ENCODE peak calls at places on chromosomes 13 and 19, in six cellular contexts. Z is stimulated activated CD4-positive, alpha-beta T cell treated with anti-CD3 and anti-CD28 coated beads, Interleukin-4, amount 100 ng/mL, for 24 hours; I is psoas muscle; N is BJ; M is anterior cingulate cortex; K is GM23248. Q is an unnamed sample.

GRCh38 chr13:43572601-43573360 is 214.0 kb downstream of the ENOX1 start:
- DNase-seq in K (peak), I (no peak), M (no peak), Z (no peak), N (peak), Q (peak)

GRCh38 chr19:37470216-37470615 is 1.1 kb downstream of the ZNF570 start:
- DNase-seq in I (no peak), M (no peak), K (peak), Z (no peak), N (no peak), Q (no peak)

GRCh38 chr13:64924401-64924800 is 2305.7 kb downstream of the PCDH9 start:
- DNase-seq in M (no peak), K (no peak), Z (no peak), I (no peak), N (no peak), Q (no peak)

GRCh38 chr19:33388231-33388816 is 14.8 kb downstream of the CEBPG start:
- DNase-seq in M (no peak), K (no peak), I (peak), N (no peak), Z (no peak), Q (no peak)

GRCh38 chr19:16202320-16203255 is 4.9 kb downstream of the AP1M1 start:
- DNase-seq in N (peak), K (peak), I (no peak), M (no peak), Z (no peak), Q (no peak)

GRCh38 chr19:16373989-16374388 is 49.4 kb downstream of the KLF2 start:
- DNase-seq in M (no peak), I (no peak), K (no peak), N (no peak), Z (no peak), Q (no peak)

GRCh38 chr19:38841787-38842438 is 7.9 kb downstream of the HNRNPL start:
- DNase-seq in K (no peak), N (no peak), Z (no peak), M (no peak), I (no peak), Q (no peak)

GRCh38 chr19:11264452-11265176 is 2.3 kb upstream of the DOCK6 start:
- DNase-seq in I (no peak), M (no peak), N (no peak), K (no peak), Z (no peak), Q (no peak)

GRCh38 chr13:76723551-76724232 is 162.5 kb downstream of the KCTD12 start:
- DNase-seq in K (peak), I (peak), N (peak), M (no peak), Z (no peak), Q (peak)

GRCh38 chr19:46372901-46373572 is 26.1 kb downstream of the PPP5C start:
- DNase-seq in M (no peak), N (no peak), Z (no peak), I (no peak), K (peak), Q (peak)

GRCh38 chr13:24727731-24728601 is 36.0 kb upstream of the RNF17 start:
- DNase-seq in N (peak), K (peak), M (peak), Z (peak), I (no peak), Q (peak)

GRCh38 chr19:50628146-50628545 is 11.5 kb downstream of the SYT3 start:
- DNase-seq in M (no peak), K (no peak), N (no peak), I (no peak), Z (no peak), Q (no peak)

GRCh38 chr13:34833562-34834182 is 108.4 kb upstream of the NBEA start:
- DNase-seq in Z (no peak), M (no peak), N (no peak), K (peak), I (no peak), Q (peak)

GRCh38 chr19:28608292-28608691 is 604.7 kb downstream of the UQCRFS1 start:
- DNase-seq in I (no peak), M (no peak), K (no peak), Z (no peak), N (no peak), Q (no peak)

GRCh38 chr19:310781-311496 is 19.7 kb upstream of the PLPP2 start:
- DNase-seq in N (no peak), K (no peak), Z (no peak), I (no peak), M (no peak), Q (no peak)

GRCh38 chr19:56725829-56726424 is 54.4 kb upstream of the ZNF835 start:
- DNase-seq in I (no peak), M (peak), N (no peak), Z (no peak), K (peak), Q (peak)

GRCh38 chr13:95931300-95932025 is 121.7 kb downstream of the UGGT2 start:
- DNase-seq in K (no peak), I (no peak), Z (no peak), M (no peak), N (no peak), Q (no peak)

GRCh38 chr19:48122421-48122820 is 11.8 kb upstream of the PLA2G4C start:
- DNase-seq in N (no peak), M (no peak), I (no peak), Z (no peak), K (no peak), Q (no peak)

GRCh38 chr19:29547361-29547960 is 21.7 kb downstream of the VSTM2B start:
- DNase-seq in I (no peak), K (no peak), N (no peak), M (no peak), Z (no peak), Q (no peak)